ENCODE peak calls at places on chromosomes 7 and 10, in nine cellular contexts. A, X, E, L, C, Y, B, Z and G are unnamed samples.

GRCh38 chr7:16657656-16658279 is 11.8 kb downstream of the BZW2 start:
- DNase-seq in Y (no peak), Z (no peak), L (peak; percentile 48), B (peak; percentile 47), X (no peak), A (peak; percentile 82), C (peak; percentile 50), E (peak; percentile 68), G (no peak)

GRCh38 chr7:73707045-73707631 is 12.3 kb downstream of the STX1A start:
- DNase-seq in Z (peak; percentile 90), X (no peak), L (peak; percentile 42), Y (peak; percentile 60), C (no peak), B (no peak), E (no peak), A (no peak), G (peak; percentile 52)

GRCh38 chr7:77450613-77451012 is 34.5 kb upstream of the GSAP start:
- DNase-seq in E (no peak), X (no peak), Y (no peak), Z (no peak), C (no peak), B (no peak), L (no peak), A (no peak), G (no peak)

GRCh38 chr7:22295402-22296264 is 61.3 kb downstream of the RAPGEF5 start:
- DNase-seq in C (no peak), Z (no peak), Y (no peak), E (no peak), A (no peak), B (peak; percentile 15), L (no peak), X (no peak), G (no peak)

GRCh38 chr10:43211030-43211429 is 55.8 kb downstream of the RASGEF1A start:
- DNase-seq in A (no peak), E (no peak), C (no peak), B (peak; percentile 17), Z (peak; percentile 61), Y (no peak), X (no peak), L (no peak), G (peak; percentile 9)

GRCh38 chr7:43152696-43153095 is 40.2 kb downstream of the HECW1 start:
- DNase-seq in L (no peak), E (no peak), C (no peak), A (no peak), B (no peak), Z (no peak), X (no peak), Y (no peak), G (no peak)

GRCh38 chr7:157397751-157398691 is 61.2 kb downstream of the DNAJB6 start:
- DNase-seq in C (peak; percentile 72), Z (peak; percentile 77), Y (peak; percentile 40), L (no peak), X (no peak), B (peak; percentile 22), E (peak; percentile 43), A (peak; percentile 69), G (no peak)

GRCh38 chr7:69564454-69565417 is 33.5 kb upstream of the AUTS2 start:
- DNase-seq in E (no peak), L (no peak), C (peak; percentile 13), B (no peak), Z (no peak), X (no peak), A (peak; percentile 63), Y (peak; percentile 29), G (peak; percentile 57)

GRCh38 chr10:131174211-131174565 is 137.3 kb downstream of the TCERG1L start:
- DNase-seq in A (no peak), B (no peak), E (no peak), C (peak; percentile 28), Y (no peak), Z (peak; percentile 46), L (no peak), X (no peak), G (no peak)

GRCh38 chr10:86182150-86182549 is 184.4 kb downstream of the GRID1 start:
- DNase-seq in B (no peak), A (no peak), X (no peak), L (no peak), Z (no peak), Y (no peak), C (no peak), E (no peak), G (no peak)

GRCh38 chr7:23472974-23473847 is 2.9 kb upstream of the IGF2BP3 start:
- DNase-seq in X (no peak), Z (no peak), Y (no peak), E (no peak), C (no peak), A (no peak), L (no peak), B (peak; percentile 15), G (no peak)

GRCh38 chr7:61576-62360 is 130.6 kb upstream of the FAM20C start:
- DNase-seq in C (no peak), E (peak; percentile 12), B (no peak), X (no peak), Z (peak; percentile 35), Y (no peak), A (no peak), L (no peak), G (peak; percentile 44)

GRCh38 chr7:11753441-11753840 is 78.6 kb downstream of the THSD7A start:
- DNase-seq in E (no peak), Z (no peak), X (no peak), B (no peak), C (no peak), Y (no peak), L (no peak), A (no peak), G (no peak)

GRCh38 chr10:119270893-119271361 is 63.6 kb downstream of the GRK5 start:
- DNase-seq in L (peak; percentile 88), Y (peak; percentile 84), E (peak; percentile 95), A (no peak), B (no peak), X (peak; percentile 19), Z (peak; percentile 89), C (no peak), G (peak; percentile 83)

GRCh38 chr10:124941823-124942222 is at the start of gene ZRANB1:
- DNase-seq in L (no peak), Z (no peak), C (no peak), Y (no peak), B (no peak), X (no peak), E (no peak), A (no peak), G (no peak)
- H3K4me1 ChIP-seq in L (peaks cover 52% of the 10 kb centered on the region), Z (peaks cover 5% of the 10 kb centered on the region), C (peaks cover 11% of the 10 kb centered on the region), Y (peaks cover 11% of the 10 kb centered on the region), B (peaks cover 7% of the 10 kb centered on the region), X (peaks cover 9% of the 10 kb centered on the region), E (peaks cover 34% of the 10 kb centered on the region), A (peaks cover 39% of the 10 kb centered on the region), G (peaks cover 3% of the 10 kb centered on the region)

DNA sequence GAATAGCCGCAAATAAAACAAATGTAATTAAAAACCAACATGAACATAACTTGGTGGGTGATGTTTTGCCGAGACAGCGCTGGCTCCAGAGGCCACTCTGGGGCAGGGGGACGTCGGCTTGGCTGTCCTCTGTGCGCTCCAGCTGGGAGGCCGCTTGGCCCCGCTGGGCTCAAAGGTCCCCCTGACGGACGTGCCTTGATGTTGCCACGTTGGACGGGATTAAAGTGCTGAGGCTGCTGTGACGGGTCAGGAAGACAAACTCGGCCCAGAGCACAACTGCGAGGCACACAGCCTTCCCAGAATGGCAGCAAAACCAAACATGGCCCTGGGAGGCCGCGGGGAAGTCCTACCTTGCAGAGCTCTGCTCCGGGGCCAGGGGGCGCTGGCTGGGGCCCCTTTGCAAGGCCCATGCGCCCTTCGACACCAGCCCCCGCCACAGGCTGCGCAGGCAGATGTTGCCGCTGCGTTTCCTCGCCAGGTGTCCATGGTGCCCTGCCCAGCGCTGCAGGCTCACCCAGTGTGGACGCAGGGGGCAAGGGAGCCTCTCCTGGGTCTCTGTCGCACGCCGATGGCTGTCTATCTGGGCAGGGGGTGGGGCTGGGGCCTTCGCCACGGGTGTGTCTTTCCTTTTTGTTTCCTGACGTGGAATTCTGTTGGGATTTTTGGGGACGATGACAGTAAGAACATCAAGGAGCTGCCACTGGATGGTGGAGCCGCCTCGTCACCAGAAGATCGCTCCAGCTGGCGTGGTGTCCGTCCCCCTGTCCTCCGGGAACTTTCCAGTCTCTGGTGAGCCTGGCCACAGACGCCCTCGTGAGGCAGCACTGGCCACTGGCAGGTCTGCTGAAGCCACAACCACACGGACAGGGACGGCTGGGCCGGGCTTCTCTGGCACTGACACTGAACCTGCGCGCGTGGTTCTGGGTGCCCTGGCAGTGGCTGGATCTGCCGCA is 99.6 kb upstream of the DIP2C start:
- DNase-seq in Y (peak; percentile 77), Z (peak; percentile 94), A (no peak), X (no peak), B (peak; percentile 56), E (no peak), L (peak; percentile 68), C (peak; percentile 90), G (peak; percentile 84)
- TF ChIP-seq CTCF in Y (no peak), Z (peak; percentile 58), A (no peak), X (no peak), B (peak; percentile 31), E (peak; percentile 77), L (peak; percentile 26), C (peak; percentile 84), G (peak; percentile 79)

DNA sequence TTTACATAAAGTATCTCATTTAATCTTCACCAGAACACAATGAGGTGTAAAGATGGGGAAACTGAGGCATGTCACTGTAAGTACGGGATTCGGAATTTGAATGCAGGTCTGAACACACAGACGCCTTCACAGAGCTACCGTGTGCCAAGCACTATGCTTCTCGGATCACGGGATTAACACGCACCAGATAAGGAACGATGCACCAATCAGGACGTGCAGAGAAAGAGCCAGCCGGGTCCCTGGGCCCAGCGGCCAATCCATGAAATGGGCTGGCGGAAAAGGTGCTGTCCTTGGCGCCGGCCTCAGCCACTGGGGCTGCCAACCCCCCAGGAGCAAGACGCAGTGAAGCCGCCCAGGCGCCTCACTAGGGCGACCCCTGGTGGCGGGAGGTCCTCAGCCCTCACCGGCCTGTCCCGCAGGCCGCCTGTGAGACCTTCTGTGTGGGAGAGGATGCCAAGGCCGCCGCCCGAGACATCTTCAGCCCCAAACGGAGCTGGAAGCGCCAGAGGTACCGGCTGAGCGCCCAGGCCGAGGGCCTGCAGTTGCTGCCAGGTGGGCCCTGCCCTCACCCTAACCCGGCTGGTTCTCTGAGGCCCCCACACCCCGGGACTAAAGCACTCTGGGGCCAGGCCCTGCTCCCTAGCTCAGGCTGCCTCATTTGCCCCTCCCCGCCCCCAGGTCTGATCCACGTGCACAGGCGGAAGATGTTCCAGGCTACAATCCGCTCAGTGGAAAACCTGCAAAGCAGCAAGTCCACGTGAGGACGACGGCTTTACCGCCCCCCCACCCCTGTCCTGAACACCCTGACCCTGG is 15.6 kb downstream of the ATG9B start:
- DNase-seq in A (no peak), C (peak; percentile 94), Y (peak; percentile 59), L (peak; percentile 88), B (no peak), Z (peak; percentile 90), X (peak; percentile 56), E (peak; percentile 77), G (peak; percentile 70)
- H3K4me1 ChIP-seq in A (peaks cover 30% of the 10 kb centered on the region), C (peaks cover 4% of the 10 kb centered on the region), Y (peaks cover 28% of the 10 kb centered on the region), L (peaks cover 68% of the 10 kb centered on the region), B (peaks cover 14% of the 10 kb centered on the region), Z (no peaks in the 10 kb centered on the region), X (peaks cover 68% of the 10 kb centered on the region), E (peaks cover 23% of the 10 kb centered on the region), G (no peaks in the 10 kb centered on the region)

DNA sequence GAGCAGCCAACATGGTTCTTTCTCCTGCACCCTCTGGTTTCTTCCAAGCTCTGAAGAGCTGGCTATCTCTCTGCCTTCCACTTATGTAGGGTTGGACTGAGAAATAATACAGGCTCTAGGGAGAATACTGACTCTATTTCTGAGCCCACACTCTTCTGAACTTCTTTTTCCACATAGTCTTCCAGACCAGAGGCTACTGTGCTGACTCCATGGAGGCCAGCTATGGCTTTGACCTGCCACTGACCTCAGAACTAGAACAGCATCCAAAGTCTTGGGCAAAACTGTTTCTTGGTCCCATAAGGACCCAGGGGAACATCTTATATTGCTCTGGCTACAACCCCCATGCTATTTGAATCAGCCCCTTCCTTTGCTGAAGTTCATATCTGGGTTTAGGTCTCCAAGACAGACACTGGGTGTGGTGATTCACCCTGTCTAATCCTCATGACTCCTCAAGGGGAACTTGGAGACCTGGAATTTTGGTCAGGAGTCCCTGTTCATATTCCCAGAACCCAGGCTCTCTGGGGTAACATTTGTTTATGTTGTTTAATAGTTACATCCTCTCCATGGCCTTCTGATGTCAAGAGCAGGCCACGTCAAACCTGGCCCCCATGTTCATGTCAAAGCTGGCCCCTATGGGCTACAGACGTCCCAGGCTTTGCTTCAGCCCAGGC is 12.1 kb upstream of the PLAU start:
- DNase-seq in B (no peak), E (no peak), A (no peak), Y (no peak), Z (peak; percentile 32), L (no peak), C (no peak), X (no peak), G (no peak)
- TF ChIP-seq CTCF in B (no peak), E (no peak), A (no peak), Y (no peak), Z (no peak), L (no peak), C (no peak), X (no peak), G (no peak)